ENCODE peak calls at places on chromosomes 4 and X, in four cellular contexts. L is mesothelial cell of epicardium, Z is HS-27A, J is BE2C. M is an unnamed sample.

GRCh38 chr4:36348403-36348938 is 67.1 kb downstream of the DTHD1 start:
- DNase-seq in L (no peak), Z (no peak), J (no peak), M (no peak)

GRCh38 chr4:139175647-139176298 is 1.2 kb downstream of the ELF2 start:
- DNase-seq in L (no peak), Z (peak; percentile 49), J (peak; percentile 55), M (no peak)

GRCh38 chr4:56139241-56139827 is 190.6 kb downstream of the CEP135 start:
- DNase-seq in L (no peak), Z (no peak), J (no peak), M (no peak)

GRCh38 chr4:84957509-84958420 is 8.7 kb downstream of the WDFY3 start:
- DNase-seq in L (no peak), Z (no peak), J (no peak), M (no peak)

GRCh38 chrX:34631826-34632225 is 25.3 kb downstream of the TMEM47 start:
- DNase-seq in L (no peak), Z (no peak), J (no peak), M (no peak)

GRCh38 chr4:38926917-38927316 is 59.3 kb downstream of the FAM114A1 start:
- DNase-seq in L (no peak), Z (no peak), J (no peak), M (no peak)

GRCh38 chrX:10457092-10457491 is 163.3 kb downstream of the MID1 start:
- DNase-seq in L (no peak), Z (no peak), J (no peak), M (no peak)

GRCh38 chr4:189974056-189974455 is 33.4 kb downstream of the FRG1 start:
- DNase-seq in L (no peak), Z (no peak), J (peak; percentile 30), M (no peak)

GRCh38 chr4:158255727-158256324 is 45.5 kb downstream of the TMEM144 start:
- DNase-seq in L (no peak), Z (no peak), J (no peak), M (peak; percentile 22)

GRCh38 chr4:80610845-80611244 is 275.3 kb downstream of the CFAP299 start:
- DNase-seq in L (no peak), Z (peak; percentile 15), J (no peak), M (no peak)

GRCh38 chr4:185270885-185271284 is 61.5 kb downstream of the SNX25 start:
- DNase-seq in L (no peak), Z (no peak), J (no peak), M (no peak)

GRCh38 chrX:5113128-5113527 is 1115.5 kb downstream of the NLGN4X start:
- DNase-seq in L (no peak), Z (no peak), J (no peak), M (no peak)